ENCODE peak calls at places on chromosomes 13 and 19, in four cellular contexts. G is Ammon's horn; Q is stimulated activated naive CD4-positive, alpha-beta T cell; J is lung microvascular endothelial cell. I is an unnamed sample.

GRCh38 chr13:31431722-31432137 is 232.0 kb downstream of the B3GLCT start:
- DNase-seq in G (peak), Q (no peak), J (peak), I (peak)

GRCh38 chr13:29743229-29743786 is 107.1 kb downstream of the UBL3 start:
- DNase-seq in G (no peak), Q (no peak), J (peak), I (no peak)

GRCh38 chr13:37395544-37395943 is 203.0 kb downstream of the POSTN start:
- DNase-seq in G (no peak), Q (no peak), J (no peak), I (no peak)

GRCh38 chr13:90360785-90361184 is 986.7 kb upstream of the MIR17HG start:
- DNase-seq in G (no peak), Q (no peak), J (no peak), I (no peak)

GRCh38 chr13:23020246-23020843 is 160.4 kb upstream of the SGCG start:
- DNase-seq in G (peak), Q (no peak), J (peak), I (peak)

GRCh38 chr13:45718063-45718462 is 15.9 kb downstream of the CBY2 start:
- DNase-seq in G (no peak), Q (no peak), J (peak), I (no peak)

GRCh38 chr13:52644108-52644507 is 1.9 kb downstream of the HNRNPA1L2 start:
- DNase-seq in G (no peak), Q (no peak), J (no peak), I (no peak)

GRCh38 chr13:20826810-20827560 is 53.2 kb upstream of the EEF1AKMT1 start:
- DNase-seq in G (no peak), Q (no peak), J (no peak), I (no peak)

GRCh38 chr13:27379694-27380596 is 44.5 kb upstream of the GTF3A start:
- DNase-seq in G (peak), Q (no peak), J (peak), I (peak)

GRCh38 chr19:42191855-42192254 is 25.6 kb downstream of the DEDD2 start:
- DNase-seq in G (no peak), Q (no peak), J (peak), I (peak)

GRCh38 chr19:51772977-51773376 is 12.0 kb downstream of the FPR2 start:
- DNase-seq in G (no peak), Q (no peak), J (no peak), I (no peak)

GRCh38 chr13:27375686-27376326 is 48.6 kb upstream of the GTF3A start:
- DNase-seq in G (no peak), Q (no peak), J (peak), I (peak)

GRCh38 chr13:93603043-93603442 is 376.4 kb downstream of the GPC6 start:
- DNase-seq in G (no peak), Q (no peak), J (no peak), I (no peak)

GRCh38 chr13:94119360-94119936 is 360.0 kb downstream of the DCT start:
- DNase-seq in G (no peak), Q (no peak), J (no peak), I (no peak)

GRCh38 chr19:29664753-29665214 is 477 bp upstream of the PLEKHF1 start:
- DNase-seq in G (no peak), Q (no peak), J (no peak), I (no peak)

GRCh38 chr19:1170938-1171754 is 2.9 kb downstream of the SBNO2 start:
- DNase-seq in G (no peak), Q (no peak), J (no peak), I (no peak)

GRCh38 chr13:46324976-46325375 is 62.1 kb downstream of the RUBCNL start:
- DNase-seq in G (no peak), Q (no peak), J (no peak), I (no peak)

GRCh38 chr19:40413291-40413994 is at the start of gene PRX:
- DNase-seq in G (no peak), Q (no peak), J (no peak), I (no peak)

GRCh38 chr13:36533806-36534205 is 101.5 kb downstream of the CCNA1 start:
- DNase-seq in G (no peak), Q (no peak), J (peak), I (peak)

GRCh38 chr19:19750842-19751790 is 18.2 kb upstream of the ZNF14 start:
- DNase-seq in G (no peak), Q (no peak), J (no peak), I (no peak)

GRCh38 chr13:75963318-75963717 is 327.2 kb downstream of the LMO7 start:
- DNase-seq in G (no peak), Q (no peak), J (no peak), I (no peak)

GRCh38 chr13:25963681-25964080 is 88.1 kb downstream of the SHISA2 start:
- DNase-seq in G (peak), Q (no peak), J (no peak), I (peak)

I was measured in dermis microvascular lymphatic vessel endothelial cell.